ENCODE peak calls at places on chromosomes 5 and 9, in ten cellular contexts. One of them, this sample, is unnamed.

GRCh38 chr5:118069452-118069851 is 918.9 kb downstream of the DTWD2 start:
- DNase-seq in HCT116: no peak
- DNase-seq in naive thymus-derived CD8-positive, alpha-beta T cell: no peak
- DNase-seq in bronchial epithelial cell: no peak
- DNase-seq in mesothelial cell of epicardium: no peak
- DNase-seq in GM12865: no peak
- DNase-seq in T-cell: no peak
- DNase-seq in AG09319: no peak
- DNase-seq in GM23338: no peak
- DNase-seq in vagina: no peak
- DNase-seq in this sample: no peak

GRCh38 chr5:69512740-69513260 is 20.2 kb downstream of the OCLN start:
- DNase-seq in HCT116: no peak
- DNase-seq in naive thymus-derived CD8-positive, alpha-beta T cell: no peak
- DNase-seq in bronchial epithelial cell: peak; percentile 82
- DNase-seq in mesothelial cell of epicardium: no peak
- DNase-seq in GM12865: no peak
- DNase-seq in T-cell: no peak
- DNase-seq in AG09319: peak; percentile 16
- DNase-seq in GM23338: no peak
- DNase-seq in vagina: no peak
- DNase-seq in this sample: no peak

GRCh38 chr5:151215546-151215880 is 8.4 kb downstream of the CCDC69 start:
- DNase-seq in HCT116: no peak
- DNase-seq in naive thymus-derived CD8-positive, alpha-beta T cell: no peak
- DNase-seq in bronchial epithelial cell: no peak
- DNase-seq in mesothelial cell of epicardium: no peak
- DNase-seq in GM12865: no peak
- DNase-seq in T-cell: no peak
- DNase-seq in AG09319: no peak
- DNase-seq in GM23338: no peak
- DNase-seq in vagina: no peak
- DNase-seq in this sample: no peak

GRCh38 chr9:108056805-108057386 is 567.3 kb upstream of the KLF4 start:
- DNase-seq in HCT116: no peak
- DNase-seq in naive thymus-derived CD8-positive, alpha-beta T cell: no peak
- DNase-seq in bronchial epithelial cell: peak; percentile 94
- DNase-seq in mesothelial cell of epicardium: no peak
- DNase-seq in GM12865: no peak
- DNase-seq in T-cell: no peak
- DNase-seq in AG09319: no peak
- DNase-seq in GM23338: no peak
- DNase-seq in vagina: no peak
- DNase-seq in this sample: no peak

GRCh38 chr9:124006448-124007156 is 5.0 kb upstream of the LHX2 start:
- DNase-seq in HCT116: no peak
- DNase-seq in naive thymus-derived CD8-positive, alpha-beta T cell: no peak
- DNase-seq in bronchial epithelial cell: no peak
- DNase-seq in mesothelial cell of epicardium: no peak
- DNase-seq in GM12865: peak; percentile 59
- DNase-seq in T-cell: no peak
- DNase-seq in AG09319: no peak
- DNase-seq in GM23338: peak; percentile 34
- DNase-seq in vagina: no peak
- DNase-seq in this sample: no peak

GRCh38 chr9:32526042-32526706 is at the start of gene RIGI:
- DNase-seq in HCT116: peak; percentile 85
- DNase-seq in naive thymus-derived CD8-positive, alpha-beta T cell: peak; percentile 71
- DNase-seq in bronchial epithelial cell: peak; percentile 86
- DNase-seq in mesothelial cell of epicardium: peak; percentile 89
- DNase-seq in GM12865: peak; percentile 79
- DNase-seq in T-cell: peak; percentile 85
- DNase-seq in AG09319: peak; percentile 76
- DNase-seq in GM23338: peak; percentile 91
- DNase-seq in vagina: peak; percentile 93
- DNase-seq in this sample: peak; percentile 74

GRCh38 chr5:136655429-136655828 is 290.1 kb upstream of the TRPC7 start:
- DNase-seq in HCT116: no peak
- DNase-seq in naive thymus-derived CD8-positive, alpha-beta T cell: no peak
- DNase-seq in bronchial epithelial cell: peak; percentile 58
- DNase-seq in mesothelial cell of epicardium: no peak
- DNase-seq in GM12865: no peak
- DNase-seq in T-cell: no peak
- DNase-seq in AG09319: no peak
- DNase-seq in GM23338: no peak
- DNase-seq in vagina: no peak
- DNase-seq in this sample: no peak

GRCh38 chr9:136090060-136090735 is 4.9 kb downstream of the NACC2 start:
- DNase-seq in HCT116: no peak
- DNase-seq in naive thymus-derived CD8-positive, alpha-beta T cell: no peak
- DNase-seq in bronchial epithelial cell: no peak
- DNase-seq in mesothelial cell of epicardium: no peak
- DNase-seq in GM12865: no peak
- DNase-seq in T-cell: no peak
- DNase-seq in AG09319: no peak
- DNase-seq in GM23338: no peak
- DNase-seq in vagina: no peak
- DNase-seq in this sample: no peak

GRCh38 chr5:167678457-167678856 is 613.0 kb upstream of the WWC1 start:
- DNase-seq in HCT116: no peak
- DNase-seq in naive thymus-derived CD8-positive, alpha-beta T cell: no peak
- DNase-seq in bronchial epithelial cell: no peak
- DNase-seq in mesothelial cell of epicardium: no peak
- DNase-seq in GM12865: no peak
- DNase-seq in T-cell: no peak
- DNase-seq in AG09319: no peak
- DNase-seq in GM23338: peak; percentile 16
- DNase-seq in vagina: no peak
- DNase-seq in this sample: no peak

GRCh38 chr5:72624641-72625236 is 117.5 kb upstream of the ZNF366 start:
- DNase-seq in HCT116: no peak
- DNase-seq in naive thymus-derived CD8-positive, alpha-beta T cell: no peak
- DNase-seq in bronchial epithelial cell: no peak
- DNase-seq in mesothelial cell of epicardium: no peak
- DNase-seq in GM12865: no peak
- DNase-seq in T-cell: no peak
- DNase-seq in AG09319: no peak
- DNase-seq in GM23338: no peak
- DNase-seq in vagina: no peak
- DNase-seq in this sample: no peak

GRCh38 chr9:132214027-132214622 is 52.3 kb downstream of the NTNG2 start:
- DNase-seq in HCT116: peak; percentile 22
- DNase-seq in naive thymus-derived CD8-positive, alpha-beta T cell: no peak
- DNase-seq in bronchial epithelial cell: peak; percentile 83
- DNase-seq in mesothelial cell of epicardium: peak; percentile 80
- DNase-seq in GM12865: no peak
- DNase-seq in T-cell: no peak
- DNase-seq in AG09319: peak; percentile 40
- DNase-seq in GM23338: peak; percentile 85
- DNase-seq in vagina: no peak
- DNase-seq in this sample: no peak

GRCh38 chr5:66967102-66967501 is 229.5 kb downstream of the CD180 start:
- DNase-seq in HCT116: no peak
- DNase-seq in naive thymus-derived CD8-positive, alpha-beta T cell: no peak
- DNase-seq in bronchial epithelial cell: no peak
- DNase-seq in mesothelial cell of epicardium: no peak
- DNase-seq in GM12865: no peak
- DNase-seq in T-cell: no peak
- DNase-seq in AG09319: no peak
- DNase-seq in GM23338: no peak
- DNase-seq in vagina: no peak
- DNase-seq in this sample: no peak

GRCh38 chr5:179550511-179551342 is at the start of gene RUFY1:
- DNase-seq in HCT116: peak; percentile 37
- DNase-seq in naive thymus-derived CD8-positive, alpha-beta T cell: peak; percentile 83
- DNase-seq in bronchial epithelial cell: peak; percentile 46
- DNase-seq in mesothelial cell of epicardium: peak; percentile 85
- DNase-seq in GM12865: peak; percentile 86
- DNase-seq in T-cell: peak; percentile 77
- DNase-seq in AG09319: no peak
- DNase-seq in GM23338: peak; percentile 76
- DNase-seq in vagina: no peak
- DNase-seq in this sample: peak; percentile 69

GRCh38 chr9:69946800-69947437 is 96.7 kb upstream of the MAMDC2 start:
- DNase-seq in HCT116: peak; percentile 80
- DNase-seq in naive thymus-derived CD8-positive, alpha-beta T cell: no peak
- DNase-seq in bronchial epithelial cell: peak; percentile 81
- DNase-seq in mesothelial cell of epicardium: no peak
- DNase-seq in GM12865: no peak
- DNase-seq in T-cell: no peak
- DNase-seq in AG09319: peak; percentile 41
- DNase-seq in GM23338: no peak
- DNase-seq in vagina: no peak
- DNase-seq in this sample: no peak

This sample was measured in T follicular helper cell.